ENCODE peak calls at places on chromosomes 2 and 18, in seven cellular contexts. Q is tibial artery, A is heart right ventricle, D is ovary, U is mesendoderm, Y is GM23248, E is IMR-90. K is an unnamed sample. For H3K4me1, the result is how much of the 10 kb centered on the place peaks cover.

GRCh38 chr2:214876815-214877214 is 67.3 kb upstream of the BARD1 start:
- DNase-seq in D (no peak), U (no peak), Q (no peak), Y (no peak), E (no peak), A (no peak), K (no peak)

GRCh38 chr2:241161646-241162281 is 11.5 kb downstream of the PPP1R7 start:
- DNase-seq in D (peak), E (peak), Y (peak), Q (peak), U (no peak), A (peak), K (no peak)

GRCh38 chr18:75638223-75638596 is 210.7 kb upstream of the SMIM21 start:
- DNase-seq in Y (peak), Q (no peak), U (peak), E (peak), A (no peak), D (no peak), K (no peak)

GRCh38 chr18:69648486-69648885 is 247.8 kb downstream of the DOK6 start:
- DNase-seq in E (no peak), U (no peak), Y (no peak), A (no peak), Q (no peak), D (no peak), K (no peak)

GRCh38 chr2:215626812-215627281 is 191.0 kb upstream of the FN1 start:
- DNase-seq in U (peak), A (no peak), D (no peak), E (no peak), Q (no peak), Y (no peak), K (no peak)

GRCh38 chr2:169670937-169671336 is 23.3 kb downstream of the CFAP210 start:
- DNase-seq in E (no peak), Q (no peak), D (no peak), A (no peak), Y (no peak), U (no peak), K (no peak)

GRCh38 chr2:228023619-228024018 is 152.2 kb downstream of the DAW1 start:
- DNase-seq in U (peak), E (no peak), Y (peak), A (no peak), Q (no peak), D (no peak), K (no peak)

GRCh38 chr18:75865639-75866038 is 438.1 kb upstream of the SMIM21 start:
- DNase-seq in E (no peak), Q (no peak), D (no peak), Y (no peak), A (no peak), U (no peak), K (no peak)

GRCh38 chr18:39550701-39551100 is 1985.1 kb upstream of the CELF4 start:
- DNase-seq in Q (no peak), D (no peak), E (no peak), A (no peak), U (no peak), Y (no peak), K (no peak)

GRCh38 chr2:25187729-25188350 is 19.5 kb upstream of the POMC start:
- DNase-seq in D (no peak), Y (no peak), A (no peak), U (no peak), Q (no peak), E (no peak), K (no peak)

GRCh38 chr18:65983750-65984149 is 232.9 kb downstream of the CDH7 start:
- DNase-seq in D (no peak), Q (no peak), U (no peak), Y (no peak), E (no peak), A (no peak), K (no peak)

GRCh38 chr2:176405477-176405876 is 136.2 kb downstream of the MTX2 start:
- DNase-seq in A (no peak), D (no peak), U (no peak), Y (no peak), Q (no peak), E (no peak), K (no peak)

GRCh38 chr2:120400546-120400945 is 54.6 kb downstream of the INHBB start:
- DNase-seq in U (no peak), Q (peak), E (no peak), Y (no peak), A (no peak), D (no peak), K (no peak)

GRCh38 chr18:69947361-69948106 is at the start of gene CD226:
- DNase-seq in Q (no peak), E (no peak), D (no peak), Y (no peak), U (no peak), A (no peak), K (peak)

GRCh38 chr2:168643979-168644378 is 158.5 kb upstream of the NOSTRIN start:
- DNase-seq in A (no peak), D (no peak), Y (no peak), E (peak), U (no peak), Q (no peak), K (no peak)

GRCh38 chr2:218485986-218486667 is 67.2 kb downstream of the VIL1 start:
- DNase-seq in Y (no peak), E (peak), U (no peak), A (no peak), Q (no peak), D (no peak), K (no peak)

GRCh38 chr2:144592500-144593256 is 72.8 kb upstream of the ZEB2 start:
- DNase-seq in Y (no peak), Q (no peak), A (no peak), D (no peak), U (no peak), E (no peak), K (no peak)

GRCh38 chr2:238846503-238847431 is 1.1 kb upstream of the TWIST2 start:
- DNase-seq in E (no peak), A (no peak), U (peak), Y (peak), Q (no peak), D (peak), K (no peak)

DNA sequence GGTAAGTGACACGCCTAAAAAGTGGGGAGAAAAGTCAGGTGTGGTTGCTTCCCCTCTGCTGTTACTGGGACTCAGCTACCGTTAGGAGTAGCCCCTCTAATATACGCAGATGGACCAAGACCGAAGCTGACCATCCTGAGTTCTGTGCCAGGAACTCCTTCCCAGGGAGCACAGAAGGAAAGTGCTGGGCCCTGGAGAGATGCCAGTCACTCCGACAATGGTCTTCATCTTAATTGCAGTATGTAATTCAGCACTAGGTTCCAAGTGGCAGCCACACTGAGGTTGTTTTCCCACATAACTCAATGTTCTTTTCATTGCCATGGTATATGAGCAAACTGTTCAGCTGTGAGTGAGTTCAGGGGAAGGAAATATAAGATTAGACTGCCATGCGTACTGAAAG is 19.6 kb upstream of the TMEM200C start:
- DNase-seq in Q (no peak), U (no peak), E (no peak), Y (no peak), D (no peak), A (no peak), K (no peak)
- H3K27ac ChIP-seq in Q (no peak), U (no peak), E (no peak), Y (no peak), D (no peak), A (no peak), K (no peak)

GRCh38 chr2:42199002-42199401 is 29.8 kb downstream of the EML4 start:
- DNase-seq in A (no peak), E (no peak), Y (no peak), U (no peak), Q (no peak), D (no peak), K (no peak)
- H3K4me1 ChIP-seq in A (under half), E (under half), Y (under half), U (under half), Q (under half), D (under half), K (half or more)

DNA sequence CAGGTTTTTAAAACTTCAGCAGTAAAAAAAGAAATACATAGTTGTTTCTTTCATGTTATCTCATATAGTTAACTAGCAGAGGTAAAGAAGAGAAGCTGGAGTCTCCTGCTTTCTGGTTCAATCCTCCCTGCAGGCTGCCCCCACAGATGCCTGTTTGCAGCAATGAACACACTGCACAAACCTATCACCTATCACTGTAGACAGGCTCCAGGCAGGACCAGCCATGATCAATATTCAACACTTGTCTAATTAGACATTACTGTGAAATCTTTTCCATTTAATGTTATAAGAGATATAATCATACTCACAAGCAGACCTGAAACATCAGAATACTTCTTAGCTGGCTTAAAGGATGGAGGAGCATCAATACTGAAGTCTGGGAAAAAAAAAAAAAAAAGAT is 19.8 kb downstream of the INO80C start:
- DNase-seq in U (no peak), E (no peak), A (no peak), Y (no peak), D (no peak), Q (no peak), K (no peak)
- H3K4me3 ChIP-seq in U (no peak), E (no peak), A (no peak), Y (peak), D (no peak), Q (no peak), K (no peak)

GRCh38 chr2:73984922-73985317 is 210 bp downstream of the TET3 start:
- DNase-seq in Q (no peak), D (peak), A (peak), E (no peak), Y (no peak), U (no peak), K (peak)

GRCh38 chr2:73985318-73986084 is 791 bp downstream of the TET3 start:
- DNase-seq in Y (peak), Q (peak), E (no peak), D (peak), A (peak), U (no peak), K (no peak)

GRCh38 chr2:73982140-73982617 is 2.5 kb upstream of the TET3 start:
- DNase-seq in A (peak), D (no peak), Y (peak), U (no peak), E (peak), Q (peak), K (no peak)

GRCh38 chr2:73984203-73984921 is at the start of gene TET3:
- DNase-seq in D (peak), U (no peak), E (no peak), Q (peak), Y (peak), A (peak), K (no peak)

GRCh38 chr2:73983322-73984202 is 1.1 kb upstream of the TET3 start:
- DNase-seq in D (peak), E (no peak), U (peak), Y (no peak), Q (no peak), A (no peak), K (no peak)
- H3K27ac ChIP-seq in D (no peak), E (no peak), U (no peak), Y (no peak), Q (peak), A (no peak), K (peak)

GRCh38 chr2:118974103-118974911 is 32.3 kb downstream of the MARCO start:
- DNase-seq in U (peak), Q (peak), D (no peak), Y (peak), A (no peak), E (peak), K (no peak)
- H3K4me1 ChIP-seq in U (under half), Q (under half), D (under half), Y (under half), A (under half), E (under half), K (under half)

DNA sequence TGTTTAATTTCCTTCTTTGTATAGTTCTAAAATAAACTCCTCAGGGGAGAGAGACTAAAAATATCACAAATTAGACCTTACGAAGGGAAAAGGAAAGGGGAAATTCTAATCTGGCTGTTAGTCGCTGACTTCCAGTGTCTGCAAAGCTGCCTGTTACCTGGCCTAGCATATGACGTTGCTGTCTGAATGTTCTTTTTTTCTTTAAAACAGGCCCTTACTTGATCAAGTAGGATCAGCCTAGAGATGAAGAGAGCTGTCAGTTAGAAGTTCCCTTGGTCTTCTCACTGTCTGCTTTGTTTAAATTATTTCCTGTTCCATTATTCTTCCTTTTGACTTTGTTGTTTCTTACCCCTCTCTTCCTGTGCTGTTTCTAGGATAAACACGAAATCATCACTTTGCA is 11.2 kb downstream of the NCK2 start:
- DNase-seq in E (no peak), Y (no peak), Q (no peak), U (no peak), D (no peak), A (no peak), K (peak)
- H3K4me3 ChIP-seq in E (no peak), Y (no peak), Q (no peak), U (no peak), D (no peak), A (no peak), K (peak)

K was measured in CD4-positive, alpha-beta memory T cell.